ENCODE peak calls at places on chromosomes 13 and 19, in seven cellular contexts. One of them, this sample, is unnamed.
A peak's percentile ranks its signal among the peaks of the same experiment; 100 is the strongest.

GRCh38 chr13:51619614-51620013 is 35.4 kb downstream of the WDFY2 start:
- DNase-seq in A549: no peak
- DNase-seq in transverse colon: no peak
- DNase-seq in tibial nerve: no peak
- DNase-seq in K562: no peak
- DNase-seq in stomach: no peak
- DNase-seq in ovary: no peak
- DNase-seq in this sample: no peak

GRCh38 chr13:35143123-35143522 is 201.1 kb downstream of the NBEA start:
- DNase-seq in A549: no peak
- DNase-seq in transverse colon: no peak
- DNase-seq in tibial nerve: no peak
- DNase-seq in K562: no peak
- DNase-seq in stomach: no peak
- DNase-seq in ovary: no peak
- DNase-seq in this sample: no peak

GRCh38 chr13:97120976-97121375 is 101.2 kb upstream of the MBNL2 start:
- DNase-seq in A549: no peak
- DNase-seq in transverse colon: no peak
- DNase-seq in tibial nerve: no peak
- DNase-seq in K562: no peak
- DNase-seq in stomach: no peak
- DNase-seq in ovary: no peak
- DNase-seq in this sample: no peak

GRCh38 chr13:71217827-71218226 is 649.2 kb downstream of the DACH1 start:
- DNase-seq in A549: no peak
- DNase-seq in transverse colon: no peak
- DNase-seq in tibial nerve: no peak
- DNase-seq in K562: no peak
- DNase-seq in stomach: no peak
- DNase-seq in ovary: no peak
- DNase-seq in this sample: no peak

GRCh38 chr13:91058066-91058465 is 289.4 kb upstream of the MIR17HG start:
- DNase-seq in A549: peak; percentile 5
- DNase-seq in transverse colon: no peak
- DNase-seq in tibial nerve: no peak
- DNase-seq in K562: no peak
- DNase-seq in stomach: no peak
- DNase-seq in ovary: no peak
- DNase-seq in this sample: no peak

GRCh38 chr13:86559915-86560314 is 760.7 kb upstream of the SLITRK6 start:
- DNase-seq in A549: no peak
- DNase-seq in transverse colon: no peak
- DNase-seq in tibial nerve: no peak
- DNase-seq in K562: no peak
- DNase-seq in stomach: no peak
- DNase-seq in ovary: no peak
- DNase-seq in this sample: no peak

GRCh38 chr19:2476451-2477140 is 669 bp downstream of the GADD45B start:
- DNase-seq in A549: peak; percentile 57
- DNase-seq in transverse colon: peak; percentile 67
- DNase-seq in tibial nerve: no peak
- DNase-seq in K562: peak; percentile 72
- DNase-seq in stomach: peak; percentile 45
- DNase-seq in ovary: peak; percentile 61
- DNase-seq in this sample: peak; percentile 66

GRCh38 chr13:58960909-58961308 is 1202.8 kb downstream of the DIAPH3 start:
- DNase-seq in A549: peak; percentile 5
- DNase-seq in transverse colon: no peak
- DNase-seq in tibial nerve: no peak
- DNase-seq in K562: no peak
- DNase-seq in stomach: no peak
- DNase-seq in ovary: no peak
- DNase-seq in this sample: peak; percentile 25

GRCh38 chr13:66076417-66076816 is 1153.7 kb downstream of the PCDH9 start:
- DNase-seq in A549: no peak
- DNase-seq in transverse colon: no peak
- DNase-seq in tibial nerve: no peak
- DNase-seq in K562: no peak
- DNase-seq in stomach: no peak
- DNase-seq in ovary: no peak
- DNase-seq in this sample: no peak

GRCh38 chr13:26881154-26881553 is 120.6 kb upstream of the GPR12 start:
- DNase-seq in A549: no peak
- DNase-seq in transverse colon: no peak
- DNase-seq in tibial nerve: no peak
- DNase-seq in K562: no peak
- DNase-seq in stomach: no peak
- DNase-seq in ovary: no peak
- DNase-seq in this sample: peak; percentile 56

GRCh38 chr13:99346328-99347070 is 39.3 kb upstream of the GPR183 start:
- DNase-seq in A549: no peak
- DNase-seq in transverse colon: no peak
- DNase-seq in tibial nerve: no peak
- DNase-seq in K562: no peak
- DNase-seq in stomach: no peak
- DNase-seq in ovary: no peak
- DNase-seq in this sample: no peak

DNA sequence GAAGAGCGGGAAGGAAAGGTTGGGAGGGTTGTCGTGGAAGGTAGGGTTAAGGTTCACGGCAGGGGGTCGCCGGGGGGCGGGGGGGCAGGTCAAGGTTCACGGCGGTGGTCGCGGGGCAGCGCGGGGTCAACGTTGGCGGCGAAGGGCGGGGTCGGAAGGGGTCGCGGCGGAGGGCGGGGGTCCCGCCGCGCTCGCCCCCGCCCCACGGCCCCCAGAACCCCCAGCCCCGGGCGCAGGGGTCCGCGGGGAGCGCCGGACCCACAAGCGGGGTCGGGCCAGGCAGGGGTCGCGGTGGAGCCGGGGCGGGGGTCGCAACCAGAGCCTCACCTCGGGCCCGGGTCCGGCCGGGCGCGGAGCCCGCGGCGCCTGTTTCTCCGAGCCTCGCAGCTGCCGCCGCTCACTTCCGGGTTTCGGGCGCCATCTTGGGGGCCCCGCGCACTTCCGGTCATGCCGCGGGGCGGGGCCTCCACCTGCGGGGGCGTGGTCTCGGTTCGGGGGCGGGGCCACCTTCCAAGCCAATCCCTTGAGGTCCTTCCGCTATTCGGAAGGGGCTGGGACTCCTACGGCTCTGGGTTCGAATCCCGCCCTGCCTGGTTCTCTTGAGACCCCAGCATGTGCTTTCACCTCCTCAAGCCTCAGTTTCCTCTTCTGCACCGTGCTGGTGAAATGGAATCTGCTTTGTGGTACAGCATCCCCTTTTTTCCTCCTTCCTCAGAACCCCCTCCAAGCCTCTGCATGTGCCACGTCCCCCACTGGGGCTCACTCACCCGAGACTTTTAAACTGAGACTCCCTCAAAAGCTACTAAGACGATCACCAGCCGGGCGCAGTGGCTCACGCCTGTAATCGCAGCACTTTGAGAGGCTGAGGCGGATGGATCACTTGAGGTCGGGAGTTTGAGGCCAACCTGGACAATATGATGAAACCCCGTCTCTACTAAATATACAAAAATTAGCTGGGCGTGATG is at the start of gene SBNO2:
- DNase-seq in A549: peak; percentile 89
- DNase-seq in transverse colon: peak; percentile 95
- DNase-seq in tibial nerve: peak; percentile 93
- DNase-seq in K562: peak; percentile 98
- DNase-seq in stomach: peak; percentile 95
- DNase-seq in ovary: peak; percentile 94
- DNase-seq in this sample: peak; percentile 100
- TF ChIP-seq EP300 in A549: no peak
- TF ChIP-seq EP300 in transverse colon: no peak
- TF ChIP-seq EP300 in tibial nerve: no peak
- TF ChIP-seq EP300 in K562: no peak
- TF ChIP-seq EP300 in stomach: no peak
- TF ChIP-seq EP300 in ovary: no peak
- TF ChIP-seq EP300 in this sample: no peak

GRCh38 chr13:24127116-24127631 is 33.3 kb upstream of the SPATA13 start:
- DNase-seq in A549: peak; percentile 16
- DNase-seq in transverse colon: peak; percentile 65
- DNase-seq in tibial nerve: no peak
- DNase-seq in K562: no peak
- DNase-seq in stomach: peak; percentile 48
- DNase-seq in ovary: no peak
- DNase-seq in this sample: no peak

GRCh38 chr13:24131749-24132148 is 28.8 kb upstream of the SPATA13 start:
- DNase-seq in A549: no peak
- DNase-seq in transverse colon: no peak
- DNase-seq in tibial nerve: no peak
- DNase-seq in K562: no peak
- DNase-seq in stomach: no peak
- DNase-seq in ovary: no peak
- DNase-seq in this sample: no peak

GRCh38 chr13:24128962-24129361 is 31.6 kb upstream of the SPATA13 start:
- DNase-seq in A549: no peak
- DNase-seq in transverse colon: no peak
- DNase-seq in tibial nerve: no peak
- DNase-seq in K562: no peak
- DNase-seq in stomach: no peak
- DNase-seq in ovary: no peak
- DNase-seq in this sample: no peak

GRCh38 chr13:24128112-24128511 is 32.4 kb upstream of the SPATA13 start:
- DNase-seq in A549: no peak
- DNase-seq in transverse colon: no peak
- DNase-seq in tibial nerve: no peak
- DNase-seq in K562: no peak
- DNase-seq in stomach: no peak
- DNase-seq in ovary: no peak
- DNase-seq in this sample: no peak

DNA sequence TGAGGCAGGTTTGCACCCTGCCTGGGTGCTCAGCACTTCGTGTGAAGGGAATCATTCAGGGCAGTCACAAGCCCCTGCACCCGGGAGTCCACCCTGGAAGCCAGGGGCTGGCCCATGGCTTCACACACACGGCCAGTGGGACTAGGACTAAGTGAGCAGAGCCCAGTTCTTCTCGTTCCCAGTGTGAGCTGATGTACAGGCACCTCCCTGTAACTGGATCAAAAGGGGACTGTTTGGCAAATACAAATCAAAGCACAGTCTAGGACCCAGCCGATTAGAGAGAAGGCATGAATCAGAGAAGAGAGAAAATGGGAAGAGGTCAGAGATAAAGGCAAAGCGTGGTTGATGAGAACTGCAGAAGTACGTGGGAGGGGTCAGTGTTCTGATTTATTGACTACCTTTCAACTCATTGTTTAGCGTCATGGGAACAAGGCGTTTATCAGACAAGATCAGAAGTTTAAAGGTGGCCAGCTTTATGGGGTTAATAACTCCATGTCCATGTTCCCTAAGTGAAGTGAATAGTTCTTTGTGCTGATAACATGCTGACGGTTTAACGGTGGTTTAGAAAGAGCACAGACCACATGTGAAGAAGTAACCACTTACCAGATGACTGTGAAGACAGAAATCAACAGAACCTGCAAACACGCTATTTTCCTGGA is 30.3 kb upstream of the SPATA13 start:
- DNase-seq in A549: no peak
- DNase-seq in transverse colon: no peak
- DNase-seq in tibial nerve: no peak
- DNase-seq in K562: no peak
- DNase-seq in stomach: no peak
- DNase-seq in ovary: no peak
- DNase-seq in this sample: no peak
- TF ChIP-seq EP300 in A549: no peak
- TF ChIP-seq EP300 in transverse colon: no peak
- TF ChIP-seq EP300 in tibial nerve: no peak
- TF ChIP-seq EP300 in K562: no peak
- TF ChIP-seq EP300 in stomach: no peak
- TF ChIP-seq EP300 in ovary: no peak
- TF ChIP-seq EP300 in this sample: no peak

GRCh38 chr19:50314724-50315700 is 14.2 kb downstream of the KCNC3 start:
- DNase-seq in A549: no peak
- DNase-seq in transverse colon: no peak
- DNase-seq in tibial nerve: no peak
- DNase-seq in K562: no peak
- DNase-seq in stomach: no peak
- DNase-seq in ovary: no peak
- DNase-seq in this sample: peak; percentile 68

GRCh38 chr19:50319156-50319555 is 10.0 kb downstream of the KCNC3 start:
- DNase-seq in A549: no peak
- DNase-seq in transverse colon: no peak
- DNase-seq in tibial nerve: no peak
- DNase-seq in K562: no peak
- DNase-seq in stomach: no peak
- DNase-seq in ovary: no peak
- DNase-seq in this sample: no peak

GRCh38 chr19:50315773-50316448 is 13.3 kb downstream of the KCNC3 start:
- DNase-seq in A549: peak; percentile 76
- DNase-seq in transverse colon: no peak
- DNase-seq in tibial nerve: no peak
- DNase-seq in K562: peak; percentile 61
- DNase-seq in stomach: no peak
- DNase-seq in ovary: no peak
- DNase-seq in this sample: peak; percentile 84

GRCh38 chr19:50318438-50318837 is 10.7 kb downstream of the KCNC3 start:
- DNase-seq in A549: no peak
- DNase-seq in transverse colon: no peak
- DNase-seq in tibial nerve: no peak
- DNase-seq in K562: no peak
- DNase-seq in stomach: no peak
- DNase-seq in ovary: no peak
- DNase-seq in this sample: no peak

DNA sequence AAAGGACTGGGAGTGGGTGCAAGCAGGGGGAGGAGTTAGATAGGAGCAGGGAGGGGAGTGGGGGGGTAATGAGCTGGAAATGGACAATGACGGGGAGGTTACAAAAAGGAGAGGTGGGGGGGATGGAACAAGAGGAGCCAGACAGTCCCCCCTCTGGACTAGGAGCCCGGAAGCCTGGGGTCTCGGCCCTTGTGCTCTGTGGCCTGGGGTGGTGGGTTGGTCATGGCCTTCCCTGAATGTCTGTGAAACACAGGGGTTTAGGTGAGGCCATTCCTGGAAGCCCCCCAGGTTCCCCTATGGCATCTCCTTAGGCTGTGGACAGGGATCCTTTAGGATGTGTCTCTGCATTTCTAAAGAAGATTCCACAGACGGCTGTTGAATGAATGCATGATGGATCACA is 12.1 kb downstream of the KCNC3 start:
- DNase-seq in A549: no peak
- DNase-seq in transverse colon: no peak
- DNase-seq in tibial nerve: no peak
- DNase-seq in K562: no peak
- DNase-seq in stomach: no peak
- DNase-seq in ovary: no peak
- DNase-seq in this sample: no peak
- TF ChIP-seq EP300 in A549: no peak
- TF ChIP-seq EP300 in transverse colon: no peak
- TF ChIP-seq EP300 in tibial nerve: no peak
- TF ChIP-seq EP300 in K562: no peak
- TF ChIP-seq EP300 in stomach: no peak
- TF ChIP-seq EP300 in ovary: no peak
- TF ChIP-seq EP300 in this sample: no peak

DNA sequence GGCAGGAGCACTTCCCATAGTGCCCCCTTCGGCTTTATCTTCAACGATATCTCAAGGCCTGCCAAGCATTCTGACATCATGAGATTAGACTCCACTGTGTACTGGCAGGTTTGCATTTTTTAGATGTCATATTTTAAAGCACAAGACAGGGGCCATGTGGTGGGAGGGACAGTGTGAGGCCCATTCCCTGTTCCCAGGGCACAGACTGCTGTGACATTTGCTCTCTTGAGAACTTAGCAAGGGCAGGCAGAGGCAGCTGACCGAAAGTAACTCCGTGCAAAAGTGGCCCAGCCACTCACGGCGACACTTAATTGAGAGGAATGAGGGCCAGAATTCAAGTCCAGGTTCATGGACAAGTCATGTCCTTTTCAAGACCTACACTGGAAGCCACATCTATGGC is 201.8 kb downstream of the COL4A1 start:
- DNase-seq in A549: no peak
- DNase-seq in transverse colon: no peak
- DNase-seq in tibial nerve: no peak
- DNase-seq in K562: no peak
- DNase-seq in stomach: no peak
- DNase-seq in ovary: no peak
- DNase-seq in this sample: no peak
- TF ChIP-seq EP300 in A549: no peak
- TF ChIP-seq EP300 in transverse colon: no peak
- TF ChIP-seq EP300 in tibial nerve: no peak
- TF ChIP-seq EP300 in K562: no peak
- TF ChIP-seq EP300 in stomach: no peak
- TF ChIP-seq EP300 in ovary: no peak
- TF ChIP-seq EP300 in this sample: no peak

This sample was measured in SK-N-SH.